ENCODE peak calls at places on chromosomes 12 and 14, in four cellular contexts. I is CD8-positive, alpha-beta memory T cell; U is spleen; X is aorta. K is an unnamed sample.

GRCh38 chr14:93884950-93885349 is 42.2 kb upstream of the FAM181A start:
- DNase-seq in I (no peak), U (no peak), X (no peak), K (no peak)

GRCh38 chr12:47270782-47271664 is 191.3 kb upstream of the AMIGO2 start:
- DNase-seq in I (no peak), U (no peak), X (no peak), K (no peak)

GRCh38 chr12:48832321-48833060 is 14.2 kb downstream of the CACNB3 start:
- DNase-seq in I (no peak), U (no peak), X (no peak), K (no peak)

GRCh38 chr14:32594766-32595165 is 265.7 kb downstream of the AKAP6 start:
- DNase-seq in I (no peak), U (no peak), X (no peak), K (no peak)

GRCh38 chr14:100839573-100840175 is 13.8 kb downstream of the MEG3 start:
- DNase-seq in I (no peak), U (peak; percentile 66), X (no peak), K (no peak)

GRCh38 chr12:92928431-92928961 is 599 bp downstream of the EEA1 start:
- DNase-seq in I (peak; percentile 35), U (no peak), X (peak; percentile 62), K (no peak)

GRCh38 chr14:68363401-68363800 is 429.5 kb downstream of the ZFP36L1 start:
- DNase-seq in I (no peak), U (no peak), X (no peak), K (no peak)

GRCh38 chr12:80792861-80793260 is 76.1 kb downstream of the MYF5 start:
- DNase-seq in I (no peak), U (no peak), X (no peak), K (no peak)

GRCh38 chr12:55729592-55730446 is 1.0 kb upstream of the CD63 start:
- DNase-seq in I (peak; percentile 44), U (peak; percentile 94), X (peak; percentile 97), K (peak; percentile 94)

GRCh38 chr12:66055837-66056319 is 74.7 kb downstream of the LLPH start:
- DNase-seq in I (no peak), U (no peak), X (no peak), K (no peak)

GRCh38 chr14:70186826-70187483 is 1.8 kb downstream of the SLC8A3 start:
- DNase-seq in I (no peak), U (no peak), X (no peak), K (peak; percentile 97)

GRCh38 chr12:98422809-98423208 is 92.6 kb upstream of the TMPO start:
- DNase-seq in I (no peak), U (no peak), X (no peak), K (peak; percentile 36)

GRCh38 chr14:100679170-100679569 is 47.5 kb upstream of the DLK1 start:
- DNase-seq in I (no peak), U (no peak), X (no peak), K (no peak)

GRCh38 chr12:87923361-87923760 is 105.8 kb downstream of the C12orf50 start:
- DNase-seq in I (no peak), U (no peak), X (no peak), K (no peak)

DNA sequence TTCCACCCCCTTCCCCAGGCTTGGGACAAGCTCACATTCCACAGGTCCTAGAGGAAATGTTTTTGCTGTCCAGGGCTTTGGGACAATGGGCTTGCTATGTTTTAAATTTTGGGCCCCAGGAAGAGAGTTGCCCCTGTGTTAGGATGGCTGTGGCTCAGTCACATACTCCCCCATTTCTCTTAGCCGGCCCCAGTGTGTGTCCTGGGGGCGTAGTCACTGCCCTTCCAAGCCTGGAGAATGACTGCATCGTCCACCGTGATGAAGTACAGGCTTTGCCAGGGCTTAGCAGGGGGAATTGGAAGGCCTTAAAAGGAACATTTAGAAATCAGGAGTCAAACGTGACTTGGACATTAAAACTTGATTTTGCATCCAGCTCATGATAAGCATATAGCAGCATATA is 293.6 kb downstream of the CACNA1C start:
- DNase-seq in I (no peak), U (no peak), X (no peak), K (no peak)
- H3K27ac ChIP-seq in I (no peak overlapping the region), U (no peak overlapping the region), X (peak overlapping the region; percentile 78), K (no peak overlapping the region)

DNA sequence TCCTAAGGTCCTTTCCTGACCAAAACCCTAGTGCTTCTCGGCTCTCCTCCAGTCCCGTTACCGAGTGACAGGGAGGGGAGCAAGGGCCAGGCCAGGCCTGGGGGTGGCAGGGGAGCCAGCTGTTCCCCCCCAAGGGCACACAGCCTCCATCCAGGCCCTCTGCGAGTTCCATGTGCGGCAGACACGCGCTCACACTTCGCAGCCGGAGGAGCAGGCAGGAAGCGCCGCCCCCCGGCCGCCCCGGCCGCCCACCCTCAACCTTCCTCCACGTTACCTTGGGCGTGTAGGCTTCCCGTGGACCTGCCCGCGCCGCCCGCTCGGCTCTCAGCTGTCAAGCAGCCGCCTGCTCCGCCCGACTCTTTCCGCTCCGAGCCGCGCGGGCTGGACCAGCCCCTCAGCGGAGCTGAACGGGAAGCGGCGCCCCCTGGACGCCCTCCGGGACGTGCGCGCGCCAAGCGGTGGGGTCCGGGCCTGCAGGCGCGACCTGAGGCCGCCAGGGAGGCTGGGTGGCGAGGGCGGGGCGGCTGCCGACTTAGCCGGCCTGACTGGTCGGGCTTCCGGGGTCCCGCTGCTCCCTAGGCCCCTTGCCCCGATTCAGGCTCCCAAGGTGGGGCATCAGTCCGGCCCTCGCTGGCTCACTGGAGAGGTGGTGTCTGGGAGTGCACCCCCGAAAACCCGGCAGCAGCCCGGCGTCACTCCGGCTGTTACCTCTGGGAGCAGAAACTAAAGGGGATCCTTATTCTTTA is at the start of gene CRACR2A:
- DNase-seq in I (peak; percentile 80), U (peak; percentile 98), X (peak; percentile 80), K (peak; percentile 90)
- H3K4me3 ChIP-seq in I (peak within 1 kb of the TSS; percentile 93), U (peak within 1 kb of the TSS; percentile 65), X (no peak within 1 kb of the TSS), K (peak within 1 kb of the TSS; percentile 64)

GRCh38 chr14:36649872-36650650 is 11.6 kb upstream of the PAX9 start:
- DNase-seq in I (no peak), U (no peak), X (no peak), K (no peak)
- H3K27me3 ChIP-seq in I (peaks cover 19% of the 10 kb centered on the region), U (peaks cover 99% of the 10 kb centered on the region), X (peaks cover 4% of the 10 kb centered on the region), K (no peaks in the 10 kb centered on the region)

GRCh38 chr14:81363746-81364400 is 36.3 kb downstream of the STON2 start:
- DNase-seq in I (no peak), U (no peak), X (no peak), K (no peak)
- H3K27ac ChIP-seq in I (no peak overlapping the region), U (no peak overlapping the region), X (no peak overlapping the region), K (no peak overlapping the region)

GRCh38 chr12:6635375-6635855 is 344 bp downstream of the LPAR5 start:
- DNase-seq in I (peak; percentile 33), U (peak; percentile 88), X (no peak), K (no peak)
- H3K4me3 ChIP-seq in I (peak overlapping the region; percentile 42), U (peak overlapping the region; percentile 6), X (no peak overlapping the region), K (no peak overlapping the region)

DNA sequence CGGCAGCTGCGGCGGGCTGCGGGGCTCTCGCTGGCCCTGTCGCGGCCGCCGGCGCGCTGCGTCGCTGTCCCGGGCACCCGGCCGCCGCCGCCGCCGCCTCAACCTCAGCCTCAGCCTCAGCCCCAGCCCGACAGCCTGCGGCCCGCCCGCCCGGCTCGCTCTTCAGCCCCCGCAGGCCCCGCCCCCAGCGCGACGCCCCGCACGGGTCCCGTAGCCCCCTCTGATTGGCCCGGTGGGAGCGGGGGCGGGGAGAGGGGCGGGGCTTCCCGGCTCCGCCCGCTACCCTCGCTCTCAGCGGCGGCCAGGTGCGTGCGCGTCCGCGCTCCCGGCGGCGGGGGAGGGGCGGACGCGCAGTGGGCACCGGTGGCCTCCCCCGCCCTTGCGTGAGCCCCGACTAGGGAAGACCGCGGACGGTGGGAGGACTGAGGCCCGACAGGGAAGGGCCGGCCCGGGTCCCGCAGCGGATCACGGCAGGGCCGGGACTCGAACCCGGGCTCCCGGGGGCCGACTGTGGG is at the start of gene PPP1R13B:
- DNase-seq in I (peak; percentile 92), U (peak; percentile 97), X (peak; percentile 96), K (peak; percentile 94)
- H3K27me3 ChIP-seq in I (no peaks in the 10 kb centered on the region), U (peaks cover 7% of the 10 kb centered on the region), X (no peaks in the 10 kb centered on the region), K (peaks cover 3% of the 10 kb centered on the region)

DNA sequence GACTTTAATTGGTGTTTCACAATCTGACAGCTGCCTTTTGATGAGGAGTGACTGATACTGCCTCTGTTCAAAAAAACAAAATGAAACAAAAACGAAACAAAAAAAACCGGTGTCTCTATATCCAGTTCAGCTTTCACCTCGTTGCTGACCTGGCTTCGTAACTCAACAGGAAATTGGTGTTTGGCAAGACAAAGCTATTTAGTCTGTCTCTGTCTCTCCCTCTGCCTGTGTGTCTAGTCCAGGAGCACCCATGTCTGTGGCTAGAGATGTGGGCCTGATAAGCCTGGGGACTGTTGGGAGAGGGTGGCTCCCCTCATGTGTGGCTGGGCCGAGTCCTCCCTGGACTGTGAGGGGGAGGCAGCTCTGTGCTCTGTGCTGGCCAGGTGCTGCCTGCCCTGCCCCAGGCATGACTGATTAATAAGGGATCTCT is 11.3 kb downstream of the CACNA1C start:
- DNase-seq in I (no peak), U (no peak), X (no peak), K (no peak)
- H3K27ac ChIP-seq in I (peak overlapping the region; percentile 40), U (peak overlapping the region; percentile 24), X (peak overlapping the region; percentile 70), K (no peak overlapping the region)

DNA sequence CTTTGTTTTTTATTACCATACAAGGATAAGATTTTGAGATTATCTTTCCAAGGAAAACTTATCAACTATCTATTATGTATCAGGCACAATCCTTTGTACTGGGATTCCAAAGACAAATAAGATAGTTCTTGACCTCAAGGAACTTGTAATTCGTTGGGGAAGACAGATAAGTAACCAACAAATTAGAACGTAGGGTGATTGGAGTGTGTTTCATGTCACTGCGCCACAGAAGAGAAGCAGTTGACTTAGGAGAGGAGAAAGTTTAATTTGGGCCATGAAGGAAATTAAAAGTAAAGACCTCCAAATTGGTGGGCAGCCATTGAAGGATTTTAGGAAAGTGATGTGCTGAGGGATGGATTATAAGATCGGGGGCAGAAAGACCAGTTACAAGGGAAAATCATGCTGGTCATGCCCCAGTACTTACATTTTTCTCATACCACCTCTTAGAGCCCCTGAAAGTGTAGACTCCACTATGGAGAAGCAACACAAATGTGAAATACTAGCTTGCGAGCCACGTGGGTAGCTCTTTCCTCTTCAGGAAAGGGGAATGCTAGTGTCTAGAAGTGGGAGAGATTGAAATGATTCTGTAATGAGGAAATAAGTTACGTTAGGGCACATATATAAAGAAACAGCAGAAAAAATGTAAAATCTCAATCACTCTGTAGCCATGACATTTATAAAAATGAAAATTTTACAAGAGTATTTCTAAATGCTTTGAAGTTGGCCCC is 148.7 kb downstream of the ETV6 start:
- DNase-seq in I (no peak), U (no peak), X (no peak), K (no peak)
- H3K4me3 ChIP-seq in I (no peak overlapping the region), U (no peak overlapping the region), X (no peak overlapping the region), K (no peak overlapping the region)

GRCh38 chr12:120951-121350 is 54.4 kb downstream of the IQSEC3 start:
- DNase-seq in I (no peak), U (peak; percentile 2), X (peak; percentile 3), K (peak; percentile 20)
- H3K27me3 ChIP-seq in I (no peaks in the 10 kb centered on the region), U (peaks cover 12% of the 10 kb centered on the region), X (no peaks in the 10 kb centered on the region), K (peaks cover 5% of the 10 kb centered on the region)

K was measured in SJCRH30.